ENCODE peak calls at places on chromosomes 7 and 10, in five cellular contexts. R is A549, K is heart left ventricle, X is esophagus squamous epithelium, B is suprapubic skin. F is an unnamed sample.

GRCh38 chr7:87456247-87456646 is 19.2 kb downstream of the ABCB4 start:
- DNase-seq in R (no peak), K (no peak), X (no peak), B (no peak), F (no peak)

GRCh38 chr10:12720217-12720981 is 281.1 kb downstream of the CCDC3 start:
- DNase-seq in R (peak; percentile 92), K (peak; percentile 80), X (no peak), B (peak; percentile 91), F (peak; percentile 87)

GRCh38 chr10:57849726-57850357 is 417.9 kb downstream of the IPMK start:
- DNase-seq in R (peak; percentile 33), K (no peak), X (no peak), B (no peak), F (no peak)

GRCh38 chr7:131370523-131370968 is 42.9 kb downstream of the MKLN1 start:
- DNase-seq in R (no peak), K (no peak), X (no peak), B (no peak), F (no peak)

GRCh38 chr10:89648074-89648473 is 3.0 kb upstream of the PANK1 start:
- DNase-seq in R (no peak), K (peak; percentile 54), X (no peak), B (no peak), F (no peak)

GRCh38 chr7:22386206-22386858 is 29.4 kb upstream of the RAPGEF5 start:
- DNase-seq in R (no peak), K (no peak), X (no peak), B (no peak), F (no peak)

GRCh38 chr10:100751211-100751933 is 6.0 kb downstream of the PAX2 start:
- DNase-seq in R (no peak), K (no peak), X (no peak), B (no peak), F (no peak)

GRCh38 chr7:21542891-21543527 is at the start of gene DNAH11:
- DNase-seq in R (peak; percentile 24), K (peak; percentile 52), X (no peak), B (no peak), F (peak; percentile 74)

GRCh38 chr7:13017325-13017853 is 330.0 kb downstream of the ARL4A start:
- DNase-seq in R (peak; percentile 82), K (no peak), X (no peak), B (no peak), F (no peak)

GRCh38 chr10:12423896-12424295 is 74.5 kb downstream of the CAMK1D start:
- DNase-seq in R (no peak), K (no peak), X (no peak), B (no peak), F (no peak)

GRCh38 chr7:11153694-11154093 is 180.0 kb downstream of the PHF14 start:
- DNase-seq in R (no peak), K (no peak), X (no peak), B (no peak), F (no peak)

GRCh38 chr10:72045586-72045985 is 42.8 kb downstream of the SPOCK2 start:
- DNase-seq in R (no peak), K (no peak), X (no peak), B (no peak), F (no peak)

GRCh38 chr7:34064511-34065158 is 159.3 kb downstream of the BMPER start:
- DNase-seq in R (peak; percentile 91), K (no peak), X (no peak), B (no peak), F (peak; percentile 50)

GRCh38 chr7:36265720-36266119 is 112.7 kb downstream of the EEPD1 start:
- DNase-seq in R (no peak), K (peak; percentile 57), X (no peak), B (no peak), F (no peak)

GRCh38 chr10:114477285-114477684 is 73.0 kb upstream of the AFAP1L2 start:
- DNase-seq in R (no peak), K (peak; percentile 45), X (no peak), B (no peak), F (no peak)

GRCh38 chr7:76315372-76315771 is 12.9 kb downstream of the HSPB1 start:
- DNase-seq in R (no peak), K (peak; percentile 32), X (no peak), B (no peak), F (no peak)

GRCh38 chr7:47543056-47543455 is 38.9 kb downstream of the TNS3 start:
- DNase-seq in R (no peak), K (no peak), X (no peak), B (no peak), F (no peak)

GRCh38 chr7:148151778-148152177 is 438.8 kb upstream of the C7orf33 start:
- DNase-seq in R (no peak), K (no peak), X (no peak), B (no peak), F (no peak)

GRCh38 chr10:122475581-122475980 is 14.2 kb downstream of the HTRA1 start:
- DNase-seq in R (no peak), K (no peak), X (no peak), B (peak; percentile 59), F (no peak)

GRCh38 chr7:20238754-20239324 is 21.7 kb upstream of the MACC1 start:
- DNase-seq in R (no peak), K (no peak), X (no peak), B (no peak), F (peak; percentile 35)

DNA sequence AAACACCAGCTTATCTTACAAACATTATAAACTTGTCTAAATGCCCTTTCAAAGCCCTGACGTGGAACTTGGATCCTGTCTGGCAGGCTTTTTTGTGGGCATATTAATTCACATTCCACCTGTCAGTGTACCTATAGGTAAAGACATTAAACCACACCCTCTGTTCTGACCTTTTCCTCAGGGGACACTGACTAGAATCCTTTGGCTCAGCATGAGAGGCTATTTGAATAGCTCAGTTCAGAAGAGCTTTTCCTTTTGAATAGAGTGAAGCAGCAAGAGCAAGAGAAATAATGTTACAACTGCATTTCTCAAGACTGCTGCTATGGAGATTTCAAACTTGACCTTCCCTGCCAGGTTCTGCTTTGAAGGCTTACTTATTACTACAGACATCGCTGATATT is 76.9 kb downstream of the CYP51A1 start:
- DNase-seq in R (no peak), K (no peak), X (no peak), B (no peak), F (no peak)
- TF ChIP-seq POLR2A in R (no peak), K (no peak), X (no peak), B (no peak), F (no peak)

GRCh38 chr7:157579425-157579824 is 242.6 kb downstream of the DNAJB6 start:
- DNase-seq in R (no peak), K (peak; percentile 3), X (no peak), B (no peak), F (no peak)
- H3K9me3 ChIP-seq in R (no peaks in the 10 kb centered on the region), K (no peaks in the 10 kb centered on the region), X (no peaks in the 10 kb centered on the region), B (no peaks in the 10 kb centered on the region), F (no peaks in the 10 kb centered on the region)

DNA sequence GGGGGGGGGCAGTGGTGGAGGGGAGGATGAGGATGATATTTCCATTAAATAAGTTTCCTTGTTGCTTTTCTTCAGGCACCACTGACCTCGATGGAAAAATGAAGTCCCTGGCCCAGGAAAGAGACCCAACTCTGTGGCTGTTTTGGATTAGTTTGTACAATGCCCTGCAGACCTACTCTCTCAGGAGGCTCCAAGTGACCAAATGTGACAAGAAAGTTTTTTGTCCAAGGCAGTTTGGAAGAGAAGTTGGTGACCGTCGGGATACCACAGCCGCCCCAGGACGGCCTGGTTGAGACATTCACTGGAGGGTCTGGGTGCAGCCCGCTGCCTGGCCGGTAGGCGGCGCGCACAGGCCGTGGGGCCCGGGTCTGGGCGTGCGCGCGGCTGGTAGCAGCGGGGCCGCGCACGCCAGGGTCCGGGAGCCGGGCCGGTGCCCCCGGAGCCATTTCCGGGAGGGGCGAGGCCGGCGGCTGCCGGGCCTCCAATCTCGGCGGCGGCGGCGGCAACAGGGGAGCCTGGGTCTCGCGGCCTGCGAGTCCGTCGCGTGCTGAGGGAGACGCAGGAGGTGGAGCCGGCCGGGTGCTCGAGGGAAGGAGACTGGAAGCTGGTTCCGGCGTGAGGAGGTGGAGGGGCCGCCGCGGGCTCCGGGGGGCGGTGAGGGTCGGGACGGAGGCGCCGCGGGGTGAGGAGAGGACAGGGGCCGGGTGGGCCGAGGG is at the start of gene SGPL1:
- DNase-seq in R (peak; percentile 81), K (peak; percentile 91), X (peak; percentile 20), B (peak; percentile 89), F (peak; percentile 85)
- TF ChIP-seq POLR2A in R (peak; percentile 66), K (no peak), X (peak; percentile 40), B (peak; percentile 41), F (peak; percentile 65)

GRCh38 chr10:29681700-29682444 is 47.1 kb upstream of the SVIL start:
- DNase-seq in R (no peak), K (no peak), X (no peak), B (no peak), F (peak; percentile 58)

GRCh38 chr10:29671968-29672367 is 37.2 kb upstream of the SVIL start:
- DNase-seq in R (no peak), K (no peak), X (no peak), B (no peak), F (no peak)

GRCh38 chr10:29680091-29680490 is 45.3 kb upstream of the SVIL start:
- DNase-seq in R (no peak), K (no peak), X (no peak), B (no peak), F (no peak)

GRCh38 chr10:29676732-29677131 is 42.0 kb upstream of the SVIL start:
- DNase-seq in R (no peak), K (no peak), X (no peak), B (no peak), F (no peak)

GRCh38 chr10:29675984-29676383 is 41.2 kb upstream of the SVIL start:
- DNase-seq in R (no peak), K (no peak), X (no peak), B (no peak), F (no peak)
- H3K9me3 ChIP-seq in R (peaks cover 36% of the 10 kb centered on the region), K (no peaks in the 10 kb centered on the region), X (no peaks in the 10 kb centered on the region), B (no peaks in the 10 kb centered on the region), F (no peaks in the 10 kb centered on the region)

GRCh38 chr7:93231264-93231663 is 902 bp upstream of the VPS50 start:
- DNase-seq in R (no peak), K (no peak), X (no peak), B (no peak), F (no peak)

GRCh38 chr7:93232673-93233018 is 480 bp downstream of the VPS50 start:
- DNase-seq in R (peak; percentile 9), K (no peak), X (no peak), B (no peak), F (no peak)

GRCh38 chr7:93228302-93228701 is 2.0 kb upstream of the HEPACAM2 start:
- DNase-seq in R (peak; percentile 65), K (no peak), X (no peak), B (no peak), F (no peak)

GRCh38 chr7:93226310-93226709 is at the start of gene HEPACAM2:
- DNase-seq in R (no peak), K (no peak), X (no peak), B (no peak), F (no peak)

GRCh38 chr7:93231799-93232672 is at the start of gene VPS50:
- DNase-seq in R (peak; percentile 95), K (peak; percentile 96), X (peak; percentile 79), B (peak; percentile 96), F (peak; percentile 91)
- TF ChIP-seq POLR2A in R (peak; percentile 36), K (no peak), X (peak; percentile 21), B (no peak), F (peak; percentile 46)

GRCh38 chr10:6361869-6362268 is 159.1 kb downstream of the PFKFB3 start:
- DNase-seq in R (no peak), K (no peak), X (no peak), B (no peak), F (no peak)
- H3K9me3 ChIP-seq in R (peaks cover 29% of the 10 kb centered on the region), K (peaks cover 8% of the 10 kb centered on the region), X (no peaks in the 10 kb centered on the region), B (no peaks in the 10 kb centered on the region), F (no peaks in the 10 kb centered on the region)

F was measured in right lobe of liver.